ENCODE peak calls at places on chromosome 3, in six cellular contexts. U is PC-9; H is stimulated activated CD4-positive, alpha-beta T cell treated with anti-CD3 and anti-CD28 coated beads, Interleukin-1b, Interleukin-23, amount 100 ng/mL, for 1 hour; J is HFFc6; Q is fibroblast of villous mesenchyme; F is WTC11. A is an unnamed sample.

GRCh38 chr3:28139288-28139687 is 102.1 kb upstream of the CMC1 start:
- DNase-seq in U (no peak), H (no peak), J (no peak), Q (peak), F (no peak), A (no peak)

GRCh38 chr3:11138371-11138770 is 15.9 kb upstream of the HRH1 start:
- DNase-seq in U (no peak), H (no peak), J (no peak), Q (no peak), F (no peak), A (no peak)

GRCh38 chr3:194983121-194983520 is 287.8 kb downstream of the XXYLT1 start:
- DNase-seq in U (no peak), H (no peak), J (no peak), Q (no peak), F (no peak), A (no peak)

GRCh38 chr3:127194601-127195187 is 1.8 kb downstream of the PRR23E start:
- DNase-seq in U (no peak), H (no peak), J (no peak), Q (no peak), F (no peak), A (no peak)

GRCh38 chr3:43629254-43629653 is 7.4 kb upstream of the ANO10 start:
- DNase-seq in U (no peak), H (no peak), J (peak), Q (no peak), F (no peak), A (no peak)

GRCh38 chr3:160210799-160211221 is 14.4 kb upstream of the C3orf80 start:
- DNase-seq in U (no peak), H (no peak), J (peak), Q (peak), F (no peak), A (no peak)

GRCh38 chr3:146682176-146682575 is 77.0 kb upstream of the PLSCR5 start:
- DNase-seq in U (no peak), H (no peak), J (no peak), Q (peak), F (no peak), A (no peak)

GRCh38 chr3:139355502-139355901 is 11.7 kb downstream of the MRPS22 start:
- DNase-seq in U (no peak), H (no peak), J (no peak), Q (peak), F (no peak), A (no peak)

GRCh38 chr3:14925729-14926591 is 21.4 kb upstream of the NR2C2 start:
- DNase-seq in U (peak), H (no peak), J (peak), Q (peak), F (no peak), A (peak)